ENCODE peak calls at places on chromosomes 16 and 17, in five cellular contexts. E is CD8-positive, alpha-beta memory T cell; R is naive thymus-derived CD4-positive, alpha-beta T cell; B is foreskin melanocyte; O is HT-29. U is an unnamed sample.

GRCh38 chr16:81581107-81581506 is 136.5 kb downstream of the CMIP start:
- DNase-seq in E (no peak), R (no peak), B (no peak), O (peak; percentile 89), U (no peak)

GRCh38 chr16:12002447-12003006 is 26.0 kb downstream of the SNX29 start:
- DNase-seq in E (no peak), R (no peak), B (peak; percentile 84), O (no peak), U (peak; percentile 59)

GRCh38 chr17:4827399-4827798 is 5.7 kb upstream of the MINK1 start:
- DNase-seq in E (no peak), R (no peak), B (no peak), O (no peak), U (no peak)

GRCh38 chr17:65988451-65988850 is 203.5 kb downstream of the CEP112 start:
- DNase-seq in E (no peak), R (no peak), B (no peak), O (no peak), U (no peak)

GRCh38 chr16:72818286-72818845 is 229.6 kb downstream of the ZFHX3 start:
- DNase-seq in E (no peak), R (no peak), B (no peak), O (no peak), U (peak; percentile 8)

GRCh38 chr17:70137451-70138230 is 31.7 kb upstream of the KCNJ2 start:
- DNase-seq in E (no peak), R (no peak), B (peak; percentile 83), O (no peak), U (no peak)

GRCh38 chr16:84502581-84502980 is 1.9 kb downstream of the MEAK7 start:
- DNase-seq in E (no peak), R (no peak), B (no peak), O (no peak), U (no peak)

GRCh38 chr16:68719993-68720489 is 17.1 kb upstream of the CDH1 start:
- DNase-seq in E (no peak), R (no peak), B (no peak), O (no peak), U (no peak)

GRCh38 chr17:34797724-34798123 is 163.5 kb downstream of the CCT6B start:
- DNase-seq in E (no peak), R (peak; percentile 13), B (no peak), O (peak; percentile 57), U (no peak)

GRCh38 chr17:39951924-39952664 is 10.7 kb upstream of the GSDMA start:
- DNase-seq in E (no peak), R (no peak), B (no peak), O (no peak), U (no peak)

GRCh38 chr17:42049834-42050359 is 504 bp downstream of the C17orf113 start:
- DNase-seq in E (no peak), R (no peak), B (no peak), O (peak; percentile 31), U (no peak)

GRCh38 chr16:51994597-51994996 is 552.3 kb downstream of the TOX3 start:
- DNase-seq in E (no peak), R (no peak), B (peak; percentile 5), O (peak; percentile 92), U (peak; percentile 28)

GRCh38 chr16:55470533-55471371 is 8.2 kb upstream of the MMP2 start:
- DNase-seq in E (no peak), R (no peak), B (peak; percentile 62), O (no peak), U (no peak)

GRCh38 chr17:31492880-31493655 is 101.6 kb downstream of the RAB11FIP4 start:
- DNase-seq in E (no peak), R (no peak), B (no peak), O (no peak), U (no peak)

GRCh38 chr17:82930924-82931695 is 91.3 kb upstream of the ZNF750 start:
- DNase-seq in E (no peak), R (no peak), B (no peak), O (no peak), U (no peak)

GRCh38 chr17:36703860-36704266 is 102.5 kb downstream of the MRM1 start:
- DNase-seq in E (peak; percentile 28), R (peak; percentile 31), B (peak; percentile 16), O (peak; percentile 25), U (no peak)

GRCh38 chr17:17751489-17751995 is 70.3 kb downstream of the RAI1 start:
- DNase-seq in E (no peak), R (no peak), B (no peak), O (no peak), U (peak; percentile 75)

GRCh38 chr16:55512941-55513340 is 4.1 kb downstream of the LPCAT2 start:
- DNase-seq in E (no peak), R (no peak), B (no peak), O (no peak), U (no peak)

GRCh38 chr17:9233761-9234160 is 212.5 kb downstream of the NTN1 start:
- DNase-seq in E (no peak), R (no peak), B (no peak), O (no peak), U (no peak)

GRCh38 chr17:79974786-79975497 is 60.7 kb downstream of the TBC1D16 start:
- DNase-seq in E (no peak), R (no peak), B (no peak), O (no peak), U (no peak)

GRCh38 chr16:88702364-88703210 is 3.6 kb downstream of the RNF166 start:
- DNase-seq in E (peak; percentile 46), R (no peak), B (no peak), O (no peak), U (no peak)

GRCh38 chr16:28863929-28864886 is 565 bp downstream of the SH2B1 start:
- DNase-seq in E (peak; percentile 24), R (no peak), B (no peak), O (no peak), U (no peak)

GRCh38 chr16:86825631-86826030 is 247.3 kb downstream of the FOXL1 start:
- DNase-seq in E (no peak), R (no peak), B (no peak), O (no peak), U (no peak)

GRCh38 chr17:69326302-69327059 is 452 bp downstream of the ABCA5 start:
- DNase-seq in E (no peak), R (no peak), B (peak; percentile 30), O (peak; percentile 26), U (no peak)

GRCh38 chr17:3986270-3986938 is 22.2 kb upstream of the ATP2A3 start:
- DNase-seq in E (no peak), R (no peak), B (no peak), O (no peak), U (no peak)

GRCh38 chr16:50360033-50360778 is 8.6 kb downstream of the BRD7 start:
- DNase-seq in E (no peak), R (no peak), B (no peak), O (no peak), U (no peak)

GRCh38 chr16:80580109-80580832 is 39.5 kb downstream of the DYNLRB2 start:
- DNase-seq in E (peak; percentile 43), R (peak; percentile 45), B (peak; percentile 3), O (no peak), U (no peak)

GRCh38 chr16:9966569-9967157 is 215.6 kb downstream of the GRIN2A start:
- DNase-seq in E (no peak), R (no peak), B (peak; percentile 1), O (no peak), U (no peak)

GRCh38 chr16:69831212-69832123 is 69.3 kb downstream of the WWP2 start:
- DNase-seq in E (no peak), R (no peak), B (no peak), O (peak; percentile 28), U (no peak)

GRCh38 chr16:65904361-65904760 is 462.1 kb upstream of the CDH5 start:
- DNase-seq in E (no peak), R (no peak), B (no peak), O (no peak), U (no peak)

GRCh38 chr17:59165933-59166342 is 10.4 kb downstream of the PRR11 start:
- DNase-seq in E (no peak), R (peak; percentile 34), B (peak; percentile 84), O (peak; percentile 73), U (peak; percentile 50)

GRCh38 chr16:67969286-67970039 is 1.0 kb upstream of the SLC12A4 start:
- DNase-seq in E (peak; percentile 34), R (no peak), B (no peak), O (no peak), U (no peak)

GRCh38 chr17:63956296-63956920 is 16.3 kb downstream of the SCN4A start:
- DNase-seq in E (no peak), R (no peak), B (no peak), O (no peak), U (no peak)

GRCh38 chr16:46883353-46883689 is 841 bp upstream of the GPT2 start:
- DNase-seq in E (no peak), R (no peak), B (peak; percentile 32), O (no peak), U (no peak)

GRCh38 chr17:76497699-76497978 is 3.6 kb downstream of the RHBDF2 start:
- DNase-seq in E (no peak), R (no peak), B (no peak), O (no peak), U (no peak)

GRCh38 chr16:4298761-4299522 is 16.9 kb upstream of the GLIS2 start:
- DNase-seq in E (no peak), R (no peak), B (no peak), O (peak; percentile 88), U (no peak)

U was measured in Jurkat, Clone E6-1.